ENCODE peak calls at places on chromosomes 6 and 20, in ten cellular contexts. A, U, O, T, P, Q, R, Y, J and I are unnamed samples. For H3K4me1, the result is how much of the 10 kb centered on the place peaks cover.

GRCh38 chr20:57838670-57839142 is 128.9 kb upstream of the PMEPA1 start:
- DNase-seq in A (no peak), U (no peak), O (no peak), T (no peak), P (no peak), Q (no peak), R (no peak), Y (no peak), J (no peak), I (no peak)

GRCh38 chr6:33209856-33210255 is 1.6 kb downstream of the RING1 start:
- DNase-seq in A (no peak), U (no peak), O (no peak), T (no peak), P (no peak), Q (no peak), R (no peak), Y (no peak), J (no peak), I (no peak)

GRCh38 chr6:162538643-162539064 is 188.9 kb downstream of the PRKN start:
- DNase-seq in A (no peak), U (no peak), O (no peak), T (no peak), P (no peak), Q (no peak), R (no peak), Y (no peak), J (no peak), I (no peak)

GRCh38 chr6:51655517-51655916 is 431.9 kb downstream of the PKHD1 start:
- DNase-seq in A (no peak), U (no peak), O (no peak), T (no peak), P (no peak), Q (no peak), R (no peak), Y (no peak), J (no peak), I (no peak)

GRCh38 chr6:76742919-76743318 is 670.5 kb upstream of the IMPG1 start:
- DNase-seq in A (no peak), U (no peak), O (no peak), T (peak), P (no peak), Q (no peak), R (no peak), Y (no peak), J (no peak), I (no peak)

GRCh38 chr6:53032853-53033252 is 32.4 kb upstream of the FBXO9 start:
- DNase-seq in A (no peak), U (no peak), O (peak), T (peak), P (no peak), Q (no peak), R (no peak), Y (no peak), J (no peak), I (no peak)

GRCh38 chr20:38043512-38044300 is 10.2 kb downstream of the RPRD1B start:
- DNase-seq in A (peak), U (no peak), O (peak), T (peak), P (no peak), Q (peak), R (no peak), Y (no peak), J (peak), I (peak)

GRCh38 chr6:113994934-113995342 is 24.0 kb upstream of the HDAC2 start:
- DNase-seq in A (peak), U (no peak), O (peak), T (peak), P (peak), Q (peak), R (peak), Y (no peak), J (peak), I (peak)

GRCh38 chr20:371755-372542 is 8.6 kb upstream of the TRIB3 start:
- DNase-seq in A (no peak), U (no peak), O (peak), T (peak), P (no peak), Q (peak), R (peak), Y (no peak), J (peak), I (peak)

GRCh38 chr20:45919536-45919933 is 7.6 kb upstream of the PLTP start:
- DNase-seq in A (no peak), U (no peak), O (no peak), T (peak), P (no peak), Q (no peak), R (no peak), Y (no peak), J (no peak), I (peak)

GRCh38 chr20:45821942-45822341 is 5.2 kb downstream of the TNNC2 start:
- DNase-seq in A (no peak), U (no peak), O (no peak), T (no peak), P (no peak), Q (no peak), R (no peak), Y (no peak), J (no peak), I (no peak)

GRCh38 chr6:24721461-24722215 is 2.7 kb upstream of the C6orf62 start:
- DNase-seq in A (no peak), U (no peak), O (peak), T (no peak), P (no peak), Q (peak), R (no peak), Y (peak), J (no peak), I (no peak)

GRCh38 chr20:42018979-42019378 is 400.8 kb upstream of the CHD6 start:
- DNase-seq in A (no peak), U (no peak), O (no peak), T (peak), P (no peak), Q (no peak), R (peak), Y (no peak), J (no peak), I (no peak)

GRCh38 chr20:39360029-39360620 is 398.0 kb downstream of the DHX35 start:
- DNase-seq in A (no peak), U (no peak), O (no peak), T (no peak), P (no peak), Q (no peak), R (no peak), Y (no peak), J (no peak), I (no peak)

GRCh38 chr6:143451531-143451930 is 926 bp downstream of the PEX3 start:
- DNase-seq in A (no peak), U (no peak), O (peak), T (no peak), P (no peak), Q (no peak), R (no peak), Y (no peak), J (no peak), I (peak)

GRCh38 chr6:122755901-122756300 is 23.6 kb upstream of the FABP7 start:
- DNase-seq in A (no peak), U (no peak), O (no peak), T (no peak), P (peak), Q (no peak), R (no peak), Y (no peak), J (no peak), I (no peak)

GRCh38 chr6:96156425-96156824 is 140.7 kb downstream of the FUT9 start:
- DNase-seq in A (no peak), U (no peak), O (no peak), T (no peak), P (no peak), Q (no peak), R (no peak), Y (no peak), J (no peak), I (no peak)

GRCh38 chr6:168387911-168388310 is 53.1 kb upstream of the SMOC2 start:
- DNase-seq in A (no peak), U (no peak), O (no peak), T (no peak), P (no peak), Q (no peak), R (no peak), Y (no peak), J (no peak), I (no peak)

GRCh38 chr6:142569676-142570075 is 267.9 kb downstream of the ADGRG6 start:
- DNase-seq in A (no peak), U (no peak), O (peak), T (peak), P (peak), Q (no peak), R (peak), Y (no peak), J (no peak), I (peak)

GRCh38 chr6:106939848-106940247 is 34.7 kb downstream of the CD24 start:
- DNase-seq in A (no peak), U (no peak), O (no peak), T (no peak), P (no peak), Q (no peak), R (no peak), Y (no peak), J (no peak), I (no peak)

GRCh38 chr6:143233563-143234285 is 173.0 kb downstream of the AIG1 start:
- DNase-seq in A (no peak), U (no peak), O (no peak), T (no peak), P (peak), Q (no peak), R (no peak), Y (no peak), J (no peak), I (peak)

GRCh38 chr20:3740600-3741301 is 8.3 kb downstream of the HSPA12B start:
- DNase-seq in A (no peak), U (no peak), O (no peak), T (no peak), P (no peak), Q (no peak), R (no peak), Y (peak), J (no peak), I (no peak)

GRCh38 chr6:9140181-9140580 is 704.8 kb upstream of the SLC35B3 start:
- DNase-seq in A (peak), U (peak), O (peak), T (no peak), P (no peak), Q (no peak), R (no peak), Y (peak), J (no peak), I (peak)

GRCh38 chr6:39849764-39850163 is 57.6 kb downstream of the DAAM2 start:
- DNase-seq in A (no peak), U (no peak), O (no peak), T (no peak), P (no peak), Q (no peak), R (peak), Y (no peak), J (no peak), I (no peak)

GRCh38 chr6:2593167-2593566 is 157.6 kb downstream of the MYLK4 start:
- DNase-seq in A (no peak), U (no peak), O (no peak), T (no peak), P (no peak), Q (no peak), R (no peak), Y (no peak), J (no peak), I (no peak)

GRCh38 chr20:4665591-4665990 is 56.1 kb upstream of the PRND start:
- DNase-seq in A (no peak), U (no peak), O (peak), T (no peak), P (no peak), Q (no peak), R (no peak), Y (no peak), J (no peak), I (peak)

GRCh38 chr20:2822073-2822472 is 5.9 kb downstream of the TMEM239 start:
- DNase-seq in A (no peak), U (no peak), O (peak), T (no peak), P (no peak), Q (no peak), R (no peak), Y (no peak), J (no peak), I (no peak)

GRCh38 chr6:56096946-56097345 is 150.4 kb downstream of the COL21A1 start:
- DNase-seq in A (no peak), U (no peak), O (no peak), T (peak), P (no peak), Q (no peak), R (no peak), Y (no peak), J (no peak), I (no peak)

GRCh38 chr20:37295001-37295400 is 5.5 kb downstream of the MANBAL start:
- DNase-seq in A (peak), U (no peak), O (peak), T (peak), P (no peak), Q (peak), R (no peak), Y (no peak), J (peak), I (peak)

GRCh38 chr6:127266178-127266891 is at the start of gene RNF146:
- DNase-seq in A (peak), U (peak), O (peak), T (peak), P (peak), Q (peak), R (peak), Y (peak), J (no peak), I (peak)

GRCh38 chr6:20620043-20620442 is 85.8 kb downstream of the CDKAL1 start:
- DNase-seq in A (no peak), U (no peak), O (peak), T (no peak), P (no peak), Q (no peak), R (no peak), Y (no peak), J (no peak), I (peak)

GRCh38 chr20:22905667-22906066 is 129.4 kb upstream of the SSTR4 start:
- DNase-seq in A (no peak), U (no peak), O (peak), T (no peak), P (no peak), Q (no peak), R (no peak), Y (peak), J (no peak), I (peak)

GRCh38 chr20:47318596-47319516 is 37.6 kb downstream of the ZMYND8 start:
- DNase-seq in A (no peak), U (peak), O (peak), T (peak), P (peak), Q (peak), R (peak), Y (peak), J (peak), I (peak)

GRCh38 chr20:47318027-47318595 is 38.4 kb downstream of the ZMYND8 start:
- DNase-seq in A (no peak), U (no peak), O (peak), T (no peak), P (no peak), Q (no peak), R (peak), Y (no peak), J (peak), I (peak)

GRCh38 chr20:47315339-47315662 is 41.2 kb downstream of the ZMYND8 start:
- DNase-seq in A (no peak), U (no peak), O (peak), T (peak), P (peak), Q (no peak), R (no peak), Y (no peak), J (no peak), I (peak)

GRCh38 chr20:47316776-47317126 is 39.7 kb downstream of the ZMYND8 start:
- DNase-seq in A (no peak), U (no peak), O (no peak), T (no peak), P (no peak), Q (no peak), R (no peak), Y (no peak), J (no peak), I (no peak)

GRCh38 chr20:47317127-47317895 is 39.2 kb downstream of the ZMYND8 start:
- DNase-seq in A (peak), U (peak), O (peak), T (peak), P (peak), Q (peak), R (peak), Y (no peak), J (peak), I (peak)
- H3K4me3 ChIP-seq in A (no peak), U (peak), O (peak), T (no peak), P (peak), Q (no peak), R (peak), Y (no peak), J (peak), I (peak)

GRCh38 chr6:139327038-139327437 is 35.2 kb upstream of the TXLNB start:
- DNase-seq in A (no peak), U (no peak), O (no peak), T (no peak), P (no peak), Q (no peak), R (no peak), Y (no peak), J (no peak), I (no peak)

GRCh38 chr6:139325003-139325600 is 33.3 kb upstream of the TXLNB start:
- DNase-seq in A (no peak), U (no peak), O (no peak), T (no peak), P (no peak), Q (no peak), R (no peak), Y (no peak), J (no peak), I (no peak)

GRCh38 chr6:139325686-139326085 is 33.9 kb upstream of the TXLNB start:
- DNase-seq in A (no peak), U (no peak), O (no peak), T (no peak), P (no peak), Q (no peak), R (no peak), Y (no peak), J (no peak), I (no peak)

GRCh38 chr6:139329224-139329623 is 37.4 kb upstream of the TXLNB start:
- DNase-seq in A (no peak), U (no peak), O (no peak), T (no peak), P (no peak), Q (no peak), R (no peak), Y (no peak), J (no peak), I (no peak)

DNA sequence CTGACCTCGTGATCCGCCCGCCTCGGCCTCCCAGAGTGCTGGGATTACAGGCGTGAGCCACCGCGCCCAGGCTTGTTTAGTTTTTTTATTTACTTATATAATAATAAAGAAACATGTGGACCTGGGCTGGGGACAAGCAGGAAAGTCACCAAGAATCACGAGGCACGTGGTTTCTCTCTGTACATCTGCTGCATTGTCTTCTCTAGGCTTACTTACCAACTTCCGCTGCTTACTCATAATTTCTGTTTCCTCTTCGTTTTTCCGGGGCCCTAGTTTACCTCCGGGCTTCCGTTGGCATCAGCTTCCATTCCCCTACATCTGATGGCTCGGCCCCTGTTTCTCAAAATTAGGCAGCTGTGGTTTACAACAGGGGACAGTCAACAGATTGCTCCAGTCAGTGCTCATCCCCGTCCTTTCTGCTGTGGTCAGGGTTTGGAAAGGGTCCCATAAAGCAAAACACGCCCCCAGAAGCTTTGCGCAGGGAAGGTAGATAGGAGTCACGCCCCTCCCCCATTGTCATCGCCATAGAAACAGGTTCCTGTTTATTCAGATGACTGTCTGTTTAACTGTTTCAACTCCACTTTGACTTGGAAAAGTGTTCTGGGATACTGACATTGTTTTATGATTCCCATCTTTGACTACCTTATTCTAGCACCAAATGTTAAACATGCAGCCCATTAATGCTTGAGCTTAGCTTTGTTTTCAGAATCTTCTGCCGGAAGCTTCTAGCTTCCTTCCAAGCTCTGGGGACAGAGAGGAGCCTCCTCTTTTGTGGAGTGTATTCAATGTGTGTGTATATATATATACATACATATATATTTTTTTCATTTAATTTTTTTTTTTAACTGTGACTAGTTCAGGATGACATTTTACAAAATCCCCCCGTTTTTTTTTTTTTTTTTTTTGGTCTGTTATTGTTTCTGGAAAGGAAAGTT is 32.0 kb upstream of the TXLNB start:
- DNase-seq in A (no peak), U (peak), O (peak), T (peak), P (peak), Q (no peak), R (peak), Y (peak), J (no peak), I (peak)
- H3K4me1 ChIP-seq in A (under half), U (under half), O (under half), T (under half), P (under half), Q (under half), R (under half), Y (under half), J (under half), I (under half)

GRCh38 chr6:29791162-29791561 is 36.5 kb upstream of the HLA-G start:
- DNase-seq in A (no peak), U (no peak), O (peak), T (no peak), P (no peak), Q (no peak), R (no peak), Y (no peak), J (no peak), I (peak)
- H3K4me3 ChIP-seq in A (no peak), U (peak), O (no peak), T (no peak), P (peak), Q (no peak), R (no peak), Y (no peak), J (peak), I (no peak)

GRCh38 chr6:17884501-17885039 is 102.9 kb downstream of the KIF13A start:
- DNase-seq in A (no peak), U (no peak), O (peak), T (no peak), P (no peak), Q (no peak), R (no peak), Y (no peak), J (no peak), I (no peak)

GRCh38 chr6:17885079-17885478 is 102.4 kb downstream of the KIF13A start:
- DNase-seq in A (no peak), U (no peak), O (peak), T (no peak), P (no peak), Q (no peak), R (no peak), Y (no peak), J (no peak), I (no peak)

GRCh38 chr6:17886891-17887290 is 100.5 kb downstream of the KIF13A start:
- DNase-seq in A (no peak), U (no peak), O (peak), T (no peak), P (no peak), Q (no peak), R (no peak), Y (no peak), J (no peak), I (no peak)

GRCh38 chr6:17883665-17884500 is 103.6 kb downstream of the KIF13A start:
- DNase-seq in A (no peak), U (no peak), O (no peak), T (no peak), P (no peak), Q (no peak), R (peak), Y (no peak), J (no peak), I (no peak)

DNA sequence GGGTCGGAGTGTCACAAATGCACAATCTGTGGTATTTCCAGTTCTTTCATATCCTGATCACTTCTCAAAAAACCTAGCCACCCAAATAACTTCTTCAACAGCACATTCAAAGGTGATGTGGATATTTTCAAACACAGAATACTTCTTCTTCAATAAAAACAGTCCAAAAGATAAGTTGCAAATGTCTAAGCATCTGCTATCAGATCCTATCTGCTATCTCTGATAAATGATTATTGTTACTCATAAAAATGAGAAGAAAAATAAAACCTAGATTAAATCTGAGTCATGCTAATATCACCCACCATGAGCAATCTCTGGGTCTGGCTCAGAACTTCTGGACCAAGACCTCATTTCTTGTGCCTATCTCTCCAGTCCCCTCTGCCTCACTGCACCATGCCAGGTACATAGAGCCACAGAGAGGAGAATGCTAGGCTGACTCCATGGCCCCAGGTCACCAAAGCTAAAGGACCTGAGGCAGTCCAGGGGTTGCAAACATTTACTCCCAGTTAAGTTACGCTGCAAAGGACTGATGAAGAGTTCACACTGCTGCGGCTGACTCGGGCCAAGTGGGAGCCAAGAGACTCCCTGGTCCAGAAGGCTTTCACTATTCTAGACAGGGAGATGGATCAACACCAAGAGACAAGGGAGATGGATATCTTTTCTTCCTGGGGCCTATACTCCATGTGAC is 101.4 kb downstream of the KIF13A start:
- DNase-seq in A (no peak), U (no peak), O (no peak), T (no peak), P (no peak), Q (no peak), R (no peak), Y (no peak), J (no peak), I (no peak)
- H3K4me1 ChIP-seq in A (under half), U (under half), O (under half), T (under half), P (under half), Q (under half), R (under half), Y (under half), J (under half), I (under half)